ENCODE peak calls at places on chromosomes 12 and 14, in eight cellular contexts. A is T follicular helper cell, E is DMS53, O is AG04449, I is uterus, L is C1 segment of cervical spinal cord, Y is neural crest cell, P is HTR-8/SVneo. U is an unnamed sample.

GRCh38 chr12:91538418-91538817 is 355.8 kb upstream of the DCN start:
- DNase-seq in E (no peak), A (no peak), Y (no peak), L (no peak), O (no peak), P (no peak), I (no peak), U (no peak)

GRCh38 chr12:80175307-80175930 is 76.1 kb downstream of the OTOGL start:
- DNase-seq in P (no peak), I (no peak), L (no peak), Y (no peak), E (peak), O (no peak), A (no peak), U (no peak)

GRCh38 chr12:30416631-30417030 is 279.0 kb downstream of the IPO8 start:
- DNase-seq in A (no peak), E (no peak), L (no peak), P (no peak), I (no peak), O (no peak), Y (no peak), U (no peak)

GRCh38 chr12:113289361-113289760 is 45.5 kb downstream of the SLC8B1 start:
- DNase-seq in P (no peak), E (no peak), I (no peak), A (no peak), Y (no peak), O (no peak), L (no peak), U (no peak)

GRCh38 chr12:70408004-70408790 is 42.1 kb downstream of the KCNMB4 start:
- DNase-seq in P (no peak), A (no peak), I (no peak), L (no peak), Y (no peak), E (no peak), O (no peak), U (no peak)

GRCh38 chr14:45716506-45716905 is 463.5 kb upstream of the MIS18BP1 start:
- DNase-seq in Y (peak), I (no peak), A (no peak), P (no peak), L (no peak), E (peak), O (no peak), U (no peak)

GRCh38 chr14:21496453-21496852 is 14.7 kb downstream of the METTL3 start:
- DNase-seq in Y (no peak), E (no peak), L (no peak), P (no peak), I (no peak), O (no peak), A (no peak), U (no peak)

GRCh38 chr12:57899010-57899662 is 42.2 kb upstream of the ATP23 start:
- DNase-seq in E (peak), P (no peak), Y (no peak), I (peak), O (no peak), A (peak), L (no peak), U (peak)

GRCh38 chr12:450438-450837 is 9.3 kb upstream of the B4GALNT3 start:
- DNase-seq in Y (no peak), A (no peak), O (no peak), I (no peak), L (no peak), E (no peak), P (no peak), U (no peak)

GRCh38 chr12:119423285-119423684 is 88.8 kb downstream of the CCDC60 start:
- DNase-seq in P (no peak), O (no peak), I (no peak), L (no peak), A (no peak), Y (no peak), E (peak), U (no peak)

GRCh38 chr14:104741803-104742251 is 11.1 kb upstream of the SIVA1 start:
- DNase-seq in Y (no peak), A (no peak), P (no peak), L (no peak), O (no peak), E (no peak), I (no peak), U (peak)

U was measured in heart left ventricle.